ENCODE peak calls at places on chromosome 22, in four cellular contexts. X is hippocampal formation; A is Jurkat, Clone E6-1; R is endothelial cell. L is an unnamed sample.

GRCh38 chr22:31574015-31574670 is 77.8 kb downstream of the SFI1 start:
- DNase-seq in R (no peak), A (no peak), X (no peak), L (no peak)

GRCh38 chr22:34973016-34973415 is 92.9 kb upstream of the ISX start:
- DNase-seq in X (no peak), A (no peak), R (no peak), L (no peak)

GRCh38 chr22:27476729-27477128 is 324.8 kb downstream of the MN1 start:
- DNase-seq in A (no peak), R (no peak), X (no peak), L (no peak)

GRCh38 chr22:40220316-40221054 is 42.8 kb downstream of the TNRC6B start:
- DNase-seq in A (no peak), R (no peak), X (peak; percentile 13), L (no peak)

GRCh38 chr22:25929479-25929878 is 187.5 kb downstream of the MYO18B start:
- DNase-seq in R (no peak), X (no peak), A (no peak), L (no peak)

GRCh38 chr22:44906248-44906936 is 103.4 kb downstream of the PHF21B start:
- DNase-seq in A (no peak), X (no peak), R (no peak), L (no peak)

GRCh38 chr22:29002603-29003002 is 59.0 kb downstream of the C22orf31 start:
- DNase-seq in X (no peak), A (no peak), R (no peak), L (no peak)

GRCh38 chr22:30266445-30267381 is at the start of gene OSM:
- DNase-seq in A (peak; percentile 77), R (no peak), X (no peak), L (no peak)

GRCh38 chr22:39368402-39368801 is 18.6 kb downstream of the SYNGR1 start:
- DNase-seq in X (no peak), A (no peak), R (no peak), L (no peak)

GRCh38 chr22:16960884-16961249 is 47.2 kb downstream of the GAB4 start:
- DNase-seq in X (no peak), R (no peak), A (no peak), L (no peak)

GRCh38 chr22:41367680-41368542 is 13.8 kb upstream of the TEF start:
- DNase-seq in R (no peak), A (no peak), X (peak; percentile 62), L (no peak)

GRCh38 chr22:30640361-30640760 is 4.8 kb downstream of the SLC35E4 start:
- DNase-seq in X (no peak), A (no peak), R (no peak), L (no peak)

GRCh38 chr22:48075604-48076400 is 1313.4 kb downstream of the TBC1D22A start:
- DNase-seq in X (no peak), A (no peak), R (no peak), L (no peak)

GRCh38 chr22:29719894-29720645 is at the start of gene CABP7:
- DNase-seq in A (no peak), X (no peak), R (no peak), L (peak; percentile 68)

GRCh38 chr22:45960477-45961386 is 16.2 kb downstream of the WNT7B start:
- DNase-seq in X (no peak), R (no peak), A (no peak), L (peak; percentile 61)

GRCh38 chr22:46734830-46735453 is 3.1 kb downstream of the CERK start:
- DNase-seq in R (no peak), A (no peak), X (no peak), L (no peak)

GRCh38 chr22:49203863-49204598 is 623.6 kb downstream of the BRD1 start:
- DNase-seq in A (no peak), R (no peak), X (no peak), L (peak; percentile 17)

GRCh38 chr22:47209547-47210023 is 447.1 kb downstream of the TBC1D22A start:
- DNase-seq in X (no peak), A (no peak), R (no peak), L (no peak)

GRCh38 chr22:48488611-48489456 is 1338.8 kb downstream of the BRD1 start:
- DNase-seq in R (peak; percentile 41), A (no peak), X (no peak), L (peak; percentile 92)

GRCh38 chr22:36540867-36541642 is 12.1 kb upstream of the EIF3D start:
- DNase-seq in A (no peak), X (no peak), R (no peak), L (no peak)

GRCh38 chr22:17633217-17633997 is 4.9 kb upstream of the ATP6V1E1 start:
- DNase-seq in X (no peak), R (no peak), A (no peak), L (no peak)

GRCh38 chr22:23598805-23599518 is 18.9 kb upstream of the IGLL1 start:
- DNase-seq in X (no peak), R (no peak), A (no peak), L (no peak)

GRCh38 chr22:48244388-48245118 is 1482.1 kb downstream of the TBC1D22A start:
- DNase-seq in R (no peak), X (no peak), A (no peak), L (no peak)

GRCh38 chr22:16959345-16959930 is 48.6 kb downstream of the GAB4 start:
- DNase-seq in A (no peak), R (no peak), X (no peak), L (no peak)

GRCh38 chr22:37379085-37379484 is 48.2 kb downstream of the ELFN2 start:
- DNase-seq in A (no peak), R (no peak), X (no peak), L (no peak)

GRCh38 chr22:50308986-50309600 is 1.6 kb upstream of the PLXNB2 start:
- DNase-seq in R (no peak), X (no peak), A (no peak), L (no peak)

GRCh38 chr22:33210129-33210784 is 152.1 kb upstream of the SYN3 start:
- DNase-seq in X (peak; percentile 5), A (peak; percentile 31), R (peak; percentile 48), L (peak; percentile 85)

GRCh38 chr22:22877523-22878210 is 9.9 kb upstream of the IGLL5 start:
- DNase-seq in A (peak; percentile 44), X (no peak), R (peak; percentile 85), L (peak; percentile 87)

GRCh38 chr22:45878051-45878764 is 98.8 kb downstream of the WNT7B start:
- DNase-seq in X (no peak), A (no peak), R (no peak), L (no peak)